ENCODE peak calls at places on chromosomes 6 and 20, in five cellular contexts. O, L, E, J and C are unnamed samples.

GRCh38 chr20:57087705-57088104 is 178.7 kb downstream of the BMP7 start:
- DNase-seq in O (no peak), L (no peak), E (no peak), J (no peak), C (no peak)

GRCh38 chr6:37536462-37537225 is 37.0 kb upstream of the CCDC167 start:
- DNase-seq in O (no peak), L (no peak), E (no peak), J (no peak), C (no peak)

GRCh38 chr20:31560900-31561598 is 44.0 kb upstream of the ID1 start:
- DNase-seq in O (no peak), L (no peak), E (peak), J (no peak), C (no peak)

GRCh38 chr6:157148391-157149323 is 174.7 kb downstream of the TMEM242 start:
- DNase-seq in O (peak), L (peak), E (peak), J (no peak), C (peak)

GRCh38 chr6:124977067-124977908 is 15.1 kb downstream of the RNF217 start:
- DNase-seq in O (no peak), L (no peak), E (no peak), J (no peak), C (no peak)

GRCh38 chr20:18263723-18264122 is 24.6 kb upstream of the ZNF133 start:
- DNase-seq in O (no peak), L (no peak), E (no peak), J (no peak), C (no peak)

GRCh38 chr6:122715725-122716124 is 63.8 kb upstream of the FABP7 start:
- DNase-seq in O (no peak), L (no peak), E (no peak), J (no peak), C (no peak)

GRCh38 chr6:57267586-57268293 is 45.6 kb upstream of the RAB23 start:
- DNase-seq in O (no peak), L (peak), E (peak), J (no peak), C (peak)

GRCh38 chr6:66897576-66897975 is 1190.5 kb upstream of the EYS start:
- DNase-seq in O (no peak), L (no peak), E (no peak), J (no peak), C (no peak)

GRCh38 chr20:25274891-25275812 is 27.3 kb downstream of the PYGB start:
- DNase-seq in O (peak), L (peak), E (peak), J (no peak), C (peak)

GRCh38 chr20:59453634-59454241 is 150.6 kb upstream of the PHACTR3 start:
- DNase-seq in O (no peak), L (no peak), E (no peak), J (no peak), C (no peak)

GRCh38 chr6:45116714-45117410 is 211.3 kb upstream of the RUNX2 start:
- DNase-seq in O (no peak), L (no peak), E (no peak), J (no peak), C (no peak)

GRCh38 chr6:112251170-112251945 is 3.0 kb downstream of the LAMA4 start:
- DNase-seq in O (peak), L (peak), E (no peak), J (no peak), C (peak)

GRCh38 chr20:34578521-34579147 is 20.1 kb downstream of the MAP1LC3A start:
- DNase-seq in O (peak), L (no peak), E (no peak), J (no peak), C (peak)

GRCh38 chr6:157880534-157880933 is 57.5 kb downstream of the SNX9 start:
- DNase-seq in O (no peak), L (no peak), E (no peak), J (no peak), C (no peak)

GRCh38 chr6:163457637-163458561 is 43.4 kb downstream of the QKI start:
- DNase-seq in O (no peak), L (no peak), E (peak), J (no peak), C (no peak)

GRCh38 chr6:69220293-69220847 is 576.4 kb downstream of the LMBRD1 start:
- DNase-seq in O (no peak), L (no peak), E (no peak), J (no peak), C (no peak)

GRCh38 chr6:40789143-40789764 is 202.1 kb upstream of the LRFN2 start:
- DNase-seq in O (no peak), L (no peak), E (no peak), J (no peak), C (no peak)

GRCh38 chr6:7671076-7671475 is 54.8 kb upstream of the BMP6 start:
- DNase-seq in O (no peak), L (no peak), E (no peak), J (no peak), C (no peak)

GRCh38 chr6:26532699-26533523 is 5.3 kb upstream of the HMGN4 start:
- DNase-seq in O (peak), L (peak), E (peak), J (peak), C (peak)

GRCh38 chr20:6501061-6501460 is 266.4 kb upstream of the BMP2 start:
- DNase-seq in O (no peak), L (no peak), E (peak), J (no peak), C (no peak)

GRCh38 chr6:26215200-26216014 is 128.2 kb downstream of the HFE start:
- DNase-seq in O (no peak), L (no peak), E (no peak), J (no peak), C (no peak)

GRCh38 chr6:9583946-9584345 is 830.9 kb downstream of the TFAP2A start:
- DNase-seq in O (no peak), L (no peak), E (no peak), J (no peak), C (no peak)

GRCh38 chr20:33316958-33317357 is 33.9 kb downstream of the BPIFB1 start:
- DNase-seq in O (no peak), L (no peak), E (no peak), J (no peak), C (no peak)

GRCh38 chr6:90846824-90847223 is 260.0 kb upstream of the MAP3K7 start:
- DNase-seq in O (no peak), L (no peak), E (no peak), J (no peak), C (no peak)

GRCh38 chr6:118284736-118285360 is 263.2 kb upstream of the PLN start:
- DNase-seq in O (no peak), L (no peak), E (no peak), J (no peak), C (no peak)

GRCh38 chr20:58523072-58523681 is 8.0 kb upstream of the APCDD1L start:
- DNase-seq in O (no peak), L (no peak), E (no peak), J (no peak), C (no peak)

GRCh38 chr6:24520929-24521546 is 26.3 kb downstream of the ALDH5A1 start:
- DNase-seq in O (peak), L (no peak), E (peak), J (no peak), C (peak)

GRCh38 chr6:143349530-143349929 is 101.0 kb downstream of the ADAT2 start:
- DNase-seq in O (no peak), L (no peak), E (no peak), J (no peak), C (no peak)

GRCh38 chr6:35487653-35488516 is 9.0 kb downstream of the TEAD3 start:
- DNase-seq in O (no peak), L (peak), E (no peak), J (no peak), C (no peak)

GRCh38 chr6:144284753-144285547 is at the start of gene UTRN:
- DNase-seq in O (peak), L (peak), E (peak), J (no peak), C (peak)

GRCh38 chr20:40797425-40797824 is 108.4 kb upstream of the MAFB start:
- DNase-seq in O (no peak), L (no peak), E (no peak), J (no peak), C (no peak)

GRCh38 chr20:44702776-44703175 is 12.4 kb upstream of the CCN5 start:
- DNase-seq in O (peak), L (peak), E (peak), J (no peak), C (peak)

GRCh38 chr20:13262701-13263335 is 41.7 kb downstream of the ISM1 start:
- DNase-seq in O (no peak), L (no peak), E (no peak), J (no peak), C (no peak)

GRCh38 chr20:4136078-4136966 is 121.0 kb upstream of the RNF24 start:
- DNase-seq in O (no peak), L (no peak), E (no peak), J (no peak), C (no peak)

GRCh38 chr6:168125429-168126001 is 46.5 kb upstream of the FRMD1 start:
- DNase-seq in O (no peak), L (peak), E (no peak), J (no peak), C (no peak)